ENCODE peak calls at places on chromosomes 7 and 10, in seven cellular contexts. One of them, this sample, is unnamed. For H3K4me1, the result is how much of the 10 kb centered on the place peaks cover.

GRCh38 chr7:151139071-151139521 is 28.4 kb downstream of the GBX1 start:
- DNase-seq in GM23248: no peak
- DNase-seq in PC-9: no peak
- DNase-seq in uterus: peak
- DNase-seq in esophagus squamous epithelium: no peak
- DNase-seq in heart left ventricle: no peak
- DNase-seq in mesendoderm: peak
- DNase-seq in this sample: peak

GRCh38 chr7:137874390-137874789 is 27.6 kb upstream of the DGKI start:
- DNase-seq in PC-9: no peak
- DNase-seq in uterus: no peak
- DNase-seq in esophagus squamous epithelium: no peak
- DNase-seq in mesendoderm: no peak
- DNase-seq in heart left ventricle: no peak
- DNase-seq in GM23248: peak
- DNase-seq in this sample: no peak

GRCh38 chr7:23907012-23907411 is 197.0 kb downstream of the STK31 start:
- DNase-seq in GM23248: no peak
- DNase-seq in uterus: no peak
- DNase-seq in PC-9: no peak
- DNase-seq in esophagus squamous epithelium: no peak
- DNase-seq in heart left ventricle: no peak
- DNase-seq in mesendoderm: no peak
- DNase-seq in this sample: no peak

GRCh38 chr10:11631890-11632587 is 20.6 kb upstream of the USP6NL start:
- DNase-seq in esophagus squamous epithelium: no peak
- DNase-seq in mesendoderm: no peak
- DNase-seq in heart left ventricle: no peak
- DNase-seq in PC-9: no peak
- DNase-seq in GM23248: no peak
- DNase-seq in uterus: no peak
- DNase-seq in this sample: no peak

GRCh38 chr7:158885624-158886023 is 29.3 kb downstream of the DYNC2I1 start:
- DNase-seq in mesendoderm: no peak
- DNase-seq in esophagus squamous epithelium: no peak
- DNase-seq in heart left ventricle: no peak
- DNase-seq in GM23248: peak
- DNase-seq in uterus: no peak
- DNase-seq in PC-9: no peak
- DNase-seq in this sample: no peak

GRCh38 chr7:107622429-107622828 is 38.2 kb upstream of the SLC26A4 start:
- DNase-seq in PC-9: no peak
- DNase-seq in GM23248: peak
- DNase-seq in mesendoderm: no peak
- DNase-seq in uterus: no peak
- DNase-seq in esophagus squamous epithelium: no peak
- DNase-seq in heart left ventricle: no peak
- DNase-seq in this sample: no peak

GRCh38 chr7:17524746-17525145 is 226.3 kb downstream of the AHR start:
- DNase-seq in GM23248: peak
- DNase-seq in uterus: no peak
- DNase-seq in PC-9: no peak
- DNase-seq in heart left ventricle: no peak
- DNase-seq in esophagus squamous epithelium: no peak
- DNase-seq in mesendoderm: no peak
- DNase-seq in this sample: no peak

GRCh38 chr10:127159648-127160245 is 36.6 kb downstream of the INSYN2A start:
- DNase-seq in heart left ventricle: no peak
- DNase-seq in GM23248: no peak
- DNase-seq in mesendoderm: no peak
- DNase-seq in uterus: no peak
- DNase-seq in PC-9: no peak
- DNase-seq in esophagus squamous epithelium: no peak
- DNase-seq in this sample: no peak

GRCh38 chr10:48533951-48534720 is 70.7 kb downstream of the ARHGAP22 start:
- DNase-seq in uterus: no peak
- DNase-seq in PC-9: peak
- DNase-seq in GM23248: peak
- DNase-seq in mesendoderm: peak
- DNase-seq in heart left ventricle: no peak
- DNase-seq in esophagus squamous epithelium: no peak
- DNase-seq in this sample: no peak

GRCh38 chr7:36048902-36049240 is 104.2 kb upstream of the EEPD1 start:
- DNase-seq in GM23248: peak
- DNase-seq in esophagus squamous epithelium: no peak
- DNase-seq in mesendoderm: no peak
- DNase-seq in heart left ventricle: no peak
- DNase-seq in PC-9: no peak
- DNase-seq in uterus: no peak
- DNase-seq in this sample: no peak

GRCh38 chr10:79437111-79437814 is 8.2 kb downstream of the ZCCHC24 start:
- DNase-seq in mesendoderm: no peak
- DNase-seq in GM23248: peak
- DNase-seq in heart left ventricle: no peak
- DNase-seq in PC-9: no peak
- DNase-seq in uterus: no peak
- DNase-seq in esophagus squamous epithelium: no peak
- DNase-seq in this sample: no peak
- H3K4me1 ChIP-seq in mesendoderm: under half
- H3K4me1 ChIP-seq in GM23248: half or more
- H3K4me1 ChIP-seq in heart left ventricle: under half
- H3K4me1 ChIP-seq in PC-9: half or more
- H3K4me1 ChIP-seq in uterus: under half
- H3K4me1 ChIP-seq in esophagus squamous epithelium: under half
- H3K4me1 ChIP-seq in this sample: half or more

GRCh38 chr10:87715727-87716670 is 56.3 kb downstream of the PAPSS2 start:
- DNase-seq in GM23248: no peak
- DNase-seq in heart left ventricle: no peak
- DNase-seq in esophagus squamous epithelium: no peak
- DNase-seq in uterus: no peak
- DNase-seq in PC-9: no peak
- DNase-seq in mesendoderm: no peak
- DNase-seq in this sample: no peak
- H3K27ac ChIP-seq in GM23248: no peak
- H3K27ac ChIP-seq in heart left ventricle: peak
- H3K27ac ChIP-seq in esophagus squamous epithelium: peak
- H3K27ac ChIP-seq in uterus: peak
- H3K27ac ChIP-seq in PC-9: no peak
- H3K27ac ChIP-seq in mesendoderm: no peak
- H3K27ac ChIP-seq in this sample: peak

DNA sequence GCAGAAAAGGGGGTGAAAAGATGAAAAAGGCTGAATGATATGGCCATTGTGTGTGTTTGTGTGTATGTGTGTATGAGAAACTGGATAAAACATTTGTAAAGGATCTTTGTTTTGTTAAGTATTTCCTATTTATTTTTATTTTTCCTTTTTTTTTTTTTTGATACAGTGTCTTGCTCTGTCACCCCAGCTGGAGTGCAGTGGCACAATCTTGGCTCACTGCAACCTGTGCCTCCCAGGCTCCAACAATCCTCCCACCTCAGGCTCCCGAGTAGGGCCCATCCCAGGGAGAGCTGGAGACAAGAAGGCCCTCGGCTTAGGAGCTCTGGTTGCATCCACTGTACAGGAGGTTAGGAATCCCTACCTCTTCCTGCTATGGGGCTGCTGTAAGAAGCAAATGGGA is 6.9 kb upstream of the CALML5 start:
- DNase-seq in uterus: no peak
- DNase-seq in heart left ventricle: no peak
- DNase-seq in PC-9: no peak
- DNase-seq in mesendoderm: no peak
- DNase-seq in esophagus squamous epithelium: no peak
- DNase-seq in GM23248: no peak
- DNase-seq in this sample: peak
- H3K4me1 ChIP-seq in uterus: under half
- H3K4me1 ChIP-seq in heart left ventricle: under half
- H3K4me1 ChIP-seq in PC-9: under half
- H3K4me1 ChIP-seq in mesendoderm: under half
- H3K4me1 ChIP-seq in esophagus squamous epithelium: under half
- H3K4me1 ChIP-seq in GM23248: under half
- H3K4me1 ChIP-seq in this sample: under half

DNA sequence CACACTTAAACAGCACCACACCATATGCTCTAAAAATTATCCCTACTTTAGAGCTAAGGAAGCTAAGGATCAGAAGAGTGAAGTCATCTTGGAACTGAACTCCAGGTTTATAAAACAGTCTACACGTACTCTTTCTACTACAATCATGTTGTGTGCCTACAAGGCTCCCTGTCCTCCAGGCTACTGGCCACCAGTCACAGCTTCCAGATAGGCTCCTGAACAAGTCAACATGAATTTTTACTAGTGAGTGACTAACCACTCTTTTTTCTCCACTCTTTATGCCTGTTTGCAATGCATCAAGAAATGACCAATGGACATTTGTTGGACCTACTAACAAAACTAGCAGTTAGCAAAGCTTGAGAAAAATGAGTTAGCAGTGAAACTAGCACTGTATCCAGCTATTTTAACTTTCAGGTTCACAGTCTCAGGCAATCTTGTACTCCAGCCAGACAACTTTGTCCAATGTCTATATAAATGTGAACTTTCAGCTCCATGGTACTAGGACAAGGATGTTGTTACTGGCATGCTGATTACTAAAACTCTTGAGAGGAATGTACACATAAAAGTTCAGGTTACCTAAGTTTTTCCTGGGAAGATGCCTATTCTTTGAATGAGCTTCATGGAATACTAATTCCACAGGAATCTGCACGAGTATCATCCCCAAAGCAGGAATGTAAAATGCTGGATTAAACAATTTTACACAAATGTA is 180.0 kb downstream of the BTAF1 start:
- DNase-seq in mesendoderm: no peak
- DNase-seq in uterus: no peak
- DNase-seq in PC-9: no peak
- DNase-seq in heart left ventricle: no peak
- DNase-seq in esophagus squamous epithelium: no peak
- DNase-seq in GM23248: peak
- DNase-seq in this sample: no peak
- H3K27ac ChIP-seq in mesendoderm: no peak
- H3K27ac ChIP-seq in uterus: no peak
- H3K27ac ChIP-seq in PC-9: no peak
- H3K27ac ChIP-seq in heart left ventricle: no peak
- H3K27ac ChIP-seq in esophagus squamous epithelium: no peak
- H3K27ac ChIP-seq in GM23248: no peak
- H3K27ac ChIP-seq in this sample: peak

GRCh38 chr10:5941579-5941978 is 35.8 kb downstream of the IL15RA start:
- DNase-seq in esophagus squamous epithelium: no peak
- DNase-seq in PC-9: no peak
- DNase-seq in heart left ventricle: no peak
- DNase-seq in uterus: no peak
- DNase-seq in GM23248: no peak
- DNase-seq in mesendoderm: no peak
- DNase-seq in this sample: no peak

GRCh38 chr10:5943536-5943935 is 33.8 kb downstream of the IL15RA start:
- DNase-seq in heart left ventricle: peak
- DNase-seq in GM23248: peak
- DNase-seq in esophagus squamous epithelium: no peak
- DNase-seq in uterus: peak
- DNase-seq in PC-9: no peak
- DNase-seq in mesendoderm: no peak
- DNase-seq in this sample: peak

GRCh38 chr10:5940807-5941218 is 36.5 kb downstream of the IL15RA start:
- DNase-seq in GM23248: peak
- DNase-seq in esophagus squamous epithelium: no peak
- DNase-seq in heart left ventricle: no peak
- DNase-seq in PC-9: no peak
- DNase-seq in mesendoderm: no peak
- DNase-seq in uterus: peak
- DNase-seq in this sample: no peak

GRCh38 chr10:5942471-5942870 is 34.9 kb downstream of the IL15RA start:
- DNase-seq in mesendoderm: no peak
- DNase-seq in heart left ventricle: peak
- DNase-seq in GM23248: no peak
- DNase-seq in esophagus squamous epithelium: no peak
- DNase-seq in PC-9: no peak
- DNase-seq in uterus: peak
- DNase-seq in this sample: peak

GRCh38 chr10:5942001-5942400 is 35.3 kb downstream of the IL15RA start:
- DNase-seq in uterus: no peak
- DNase-seq in heart left ventricle: no peak
- DNase-seq in PC-9: no peak
- DNase-seq in esophagus squamous epithelium: no peak
- DNase-seq in mesendoderm: no peak
- DNase-seq in GM23248: no peak
- DNase-seq in this sample: peak
- H3K4me1 ChIP-seq in uterus: under half
- H3K4me1 ChIP-seq in heart left ventricle: under half
- H3K4me1 ChIP-seq in PC-9: under half
- H3K4me1 ChIP-seq in esophagus squamous epithelium: under half
- H3K4me1 ChIP-seq in mesendoderm: under half
- H3K4me1 ChIP-seq in GM23248: under half
- H3K4me1 ChIP-seq in this sample: under half

GRCh38 chr7:129741743-129742213 is 130.3 kb downstream of the NRF1 start:
- DNase-seq in uterus: no peak
- DNase-seq in heart left ventricle: no peak
- DNase-seq in esophagus squamous epithelium: no peak
- DNase-seq in GM23248: no peak
- DNase-seq in PC-9: no peak
- DNase-seq in mesendoderm: peak
- DNase-seq in this sample: no peak

GRCh38 chr7:129742267-129742666 is 130.7 kb downstream of the NRF1 start:
- DNase-seq in GM23248: no peak
- DNase-seq in PC-9: no peak
- DNase-seq in heart left ventricle: no peak
- DNase-seq in mesendoderm: no peak
- DNase-seq in esophagus squamous epithelium: no peak
- DNase-seq in uterus: no peak
- DNase-seq in this sample: no peak

GRCh38 chr7:129741011-129741410 is 129.5 kb downstream of the NRF1 start:
- DNase-seq in uterus: no peak
- DNase-seq in heart left ventricle: no peak
- DNase-seq in GM23248: no peak
- DNase-seq in PC-9: no peak
- DNase-seq in esophagus squamous epithelium: no peak
- DNase-seq in mesendoderm: no peak
- DNase-seq in this sample: peak

GRCh38 chr7:129739427-129739826 is 127.9 kb downstream of the NRF1 start:
- DNase-seq in GM23248: peak
- DNase-seq in uterus: no peak
- DNase-seq in heart left ventricle: peak
- DNase-seq in esophagus squamous epithelium: no peak
- DNase-seq in mesendoderm: no peak
- DNase-seq in PC-9: peak
- DNase-seq in this sample: peak

DNA sequence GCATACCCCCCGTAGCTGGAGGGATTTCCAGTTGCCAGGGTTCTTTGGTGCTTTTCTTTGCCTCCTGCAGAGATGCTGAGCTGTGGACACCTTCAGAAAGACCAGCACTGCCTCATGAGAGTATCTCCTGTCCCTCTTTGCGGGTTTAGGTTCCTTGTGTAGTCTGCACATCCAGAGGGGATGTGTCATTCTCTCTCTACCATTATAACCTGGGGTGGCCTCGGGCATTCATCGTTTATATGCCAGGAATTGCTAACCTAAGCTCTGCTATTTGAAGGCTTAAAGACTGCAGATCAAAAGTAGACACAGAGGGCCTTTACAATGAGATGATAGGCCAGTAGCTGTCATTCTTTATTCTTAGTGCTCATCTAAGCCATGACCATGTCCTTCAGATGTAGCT is 129.1 kb downstream of the NRF1 start:
- DNase-seq in uterus: no peak
- DNase-seq in PC-9: no peak
- DNase-seq in heart left ventricle: no peak
- DNase-seq in esophagus squamous epithelium: no peak
- DNase-seq in mesendoderm: no peak
- DNase-seq in GM23248: no peak
- DNase-seq in this sample: no peak
- H3K27ac ChIP-seq in uterus: no peak
- H3K27ac ChIP-seq in PC-9: no peak
- H3K27ac ChIP-seq in heart left ventricle: peak
- H3K27ac ChIP-seq in esophagus squamous epithelium: no peak
- H3K27ac ChIP-seq in mesendoderm: no peak
- H3K27ac ChIP-seq in GM23248: no peak
- H3K27ac ChIP-seq in this sample: peak

This sample was measured in psoas muscle.